ENCODE peak calls at places on chromosomes 2 and 18, in six cellular contexts. Y is left ventricle myocardium inferior, C is HepG2, X is PC-3, H is GM12878, L is upper lobe of right lung. D is an unnamed sample. For H3K9me3, the result is how much of the 10 kb centered on the place peaks cover.

GRCh38 chr2:53087282-53087882 is 680.2 kb upstream of the CHAC2 start:
- DNase-seq in Y (no peak), C (no peak), X (peak), H (no peak), L (no peak), D (no peak)

GRCh38 chr2:2014251-2014761 is 270.0 kb upstream of the PXDN start:
- DNase-seq in Y (peak), C (no peak), X (no peak), H (no peak), L (no peak), D (peak)

GRCh38 chr18:77069931-77070330 is 62.7 kb downstream of the MBP start:
- DNase-seq in Y (no peak), C (no peak), X (peak), H (no peak), L (no peak), D (no peak)

GRCh38 chr2:12594590-12594989 is 122.1 kb upstream of the TRIB2 start:
- DNase-seq in Y (no peak), C (no peak), X (no peak), H (no peak), L (no peak), D (no peak)

GRCh38 chr2:235860846-235861245 is 307.3 kb downstream of the GBX2 start:
- DNase-seq in Y (no peak), C (no peak), X (peak), H (no peak), L (no peak), D (no peak)

GRCh38 chr2:67159929-67160328 is 237.2 kb upstream of the ETAA1 start:
- DNase-seq in Y (no peak), C (no peak), X (peak), H (no peak), L (no peak), D (no peak)

GRCh38 chr2:196234672-196235071 is 63.3 kb upstream of the STK17B start:
- DNase-seq in Y (no peak), C (no peak), X (peak), H (peak), L (no peak), D (no peak)

GRCh38 chr18:9348079-9348671 is 13.6 kb downstream of the TWSG1 start:
- DNase-seq in Y (no peak), C (no peak), X (peak), H (peak), L (no peak), D (no peak)

GRCh38 chr18:76697441-76697901 is 124.9 kb upstream of the ZNF236 start:
- DNase-seq in Y (no peak), C (no peak), X (no peak), H (no peak), L (peak), D (no peak)

DNA sequence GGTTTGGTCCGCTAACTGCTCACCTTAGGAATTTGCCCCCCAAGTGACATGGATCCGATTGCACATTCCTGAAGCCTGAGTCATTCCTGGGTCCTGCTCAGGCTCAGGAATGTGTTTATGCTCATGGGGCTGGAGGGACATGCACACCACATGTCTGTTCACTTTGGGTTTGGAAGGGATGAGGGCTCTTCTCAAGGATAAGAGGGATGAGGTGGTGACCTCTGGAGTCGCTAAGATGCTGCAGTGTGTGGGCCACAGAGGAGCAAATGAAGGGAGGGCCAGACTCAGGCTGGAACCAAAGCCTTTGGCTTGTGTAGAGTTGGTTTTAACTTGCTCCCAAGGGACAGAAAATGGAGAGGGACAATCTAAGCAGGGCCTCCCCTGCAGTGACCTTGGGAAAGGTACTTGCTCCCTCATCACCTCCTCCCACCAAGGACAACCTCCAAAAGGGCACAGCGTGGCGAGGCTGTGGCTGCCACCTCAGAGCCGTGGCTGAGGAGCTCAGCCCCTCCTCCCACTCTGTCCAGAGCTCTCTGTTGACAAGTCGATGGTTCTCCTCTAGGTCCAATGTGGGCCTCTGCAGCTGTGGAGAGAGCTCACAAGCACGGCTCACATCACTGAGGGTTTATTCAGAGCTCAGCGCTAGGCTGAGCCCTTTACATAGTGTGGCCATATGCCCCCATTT is 66.1 kb downstream of the HS1BP3 start:
- DNase-seq in Y (peak), C (peak), X (peak), H (no peak), L (peak), D (no peak)
- H3K27ac ChIP-seq in Y (peak), C (peak), X (peak), H (no peak), L (peak), D (no peak)

GRCh38 chr18:72833471-72833870 is 34.3 kb downstream of the NETO1 start:
- DNase-seq in Y (no peak), C (no peak), X (peak), H (no peak), L (no peak), D (no peak)
- H3K4me3 ChIP-seq in Y (no peak), C (no peak), X (no peak), H (no peak), L (no peak), D (no peak)

GRCh38 chr18:78683191-78684010 is 296.2 kb upstream of the SALL3 start:
- DNase-seq in Y (no peak), C (no peak), X (no peak), H (no peak), L (no peak), D (no peak)

GRCh38 chr18:78679861-78680260 is 299.8 kb upstream of the SALL3 start:
- DNase-seq in Y (no peak), C (no peak), X (no peak), H (no peak), L (peak), D (no peak)

GRCh38 chr18:78681396-78681795 is 298.2 kb upstream of the SALL3 start:
- DNase-seq in Y (no peak), C (no peak), X (no peak), H (no peak), L (peak), D (no peak)

GRCh38 chr18:78682716-78683115 is 296.9 kb upstream of the SALL3 start:
- DNase-seq in Y (no peak), C (no peak), X (no peak), H (no peak), L (no peak), D (no peak)

GRCh38 chr18:78681934-78682333 is 297.7 kb upstream of the SALL3 start:
- DNase-seq in Y (no peak), C (no peak), X (no peak), H (no peak), L (peak), D (no peak)
- H3K9me3 ChIP-seq in Y (under half), C (under half), X (under half), H (under half), L (under half), D (under half)

GRCh38 chr2:207760453-207760852 is 9.3 kb downstream of the FZD5 start:
- DNase-seq in Y (no peak), C (no peak), X (no peak), H (no peak), L (no peak), D (no peak)
- H3K27ac ChIP-seq in Y (no peak), C (no peak), X (no peak), H (no peak), L (no peak), D (no peak)

DNA sequence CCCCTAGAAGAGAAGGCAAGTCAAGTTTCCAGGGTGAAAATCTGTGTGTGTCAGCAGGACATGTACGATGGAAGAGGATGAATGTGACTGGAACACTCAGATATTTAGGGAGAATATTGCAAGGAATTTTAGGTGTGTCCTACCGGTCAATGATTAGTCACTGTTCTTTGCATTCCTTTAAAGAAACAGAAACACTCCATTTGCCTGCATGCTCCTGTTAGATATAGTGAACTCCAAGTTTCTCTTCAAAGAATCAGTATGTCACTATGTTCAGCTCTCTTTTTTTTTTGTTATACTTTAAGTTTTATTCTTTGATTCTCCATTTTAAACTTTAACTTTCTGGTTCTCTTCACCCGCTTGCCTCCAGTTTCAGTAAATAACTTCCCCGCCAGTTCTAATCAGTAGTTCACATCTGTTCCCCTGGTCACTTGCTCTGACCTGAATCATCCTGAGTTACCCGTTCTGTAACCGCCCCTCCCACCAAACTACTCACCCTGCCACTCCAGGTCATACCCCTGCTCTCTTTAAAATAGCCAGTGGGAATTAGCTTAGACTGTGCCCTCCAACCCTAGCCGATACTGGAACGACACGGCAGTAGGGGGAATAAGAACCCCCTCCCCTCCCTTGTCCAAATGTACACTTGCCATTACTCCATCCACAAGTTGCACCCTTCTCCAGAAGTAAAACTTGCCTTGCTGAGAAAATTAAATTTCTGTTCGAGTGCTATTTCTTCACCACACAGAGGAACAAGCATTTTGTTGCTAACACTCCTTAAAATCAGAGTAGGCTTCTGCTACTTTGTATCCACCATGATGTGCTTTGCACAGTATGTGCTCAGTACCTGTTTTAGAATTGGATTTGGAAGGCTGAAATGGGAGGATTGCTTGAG is 268.4 kb downstream of the METTL4 start:
- DNase-seq in Y (no peak), C (no peak), X (peak), H (no peak), L (no peak), D (no peak)
- H3K4me3 ChIP-seq in Y (no peak), C (no peak), X (peak), H (no peak), L (no peak), D (no peak)